ENCODE peak calls at places on chromosomes 5 and 9, in four cellular contexts. X is AG10803, J is dorsolateral prefrontal cortex, O is right atrium auricular region. K is an unnamed sample.

GRCh38 chr9:34988218-34989055 is 1.1 kb upstream of the DNAJB5 start:
- DNase-seq in J (peak; percentile 58), X (no peak), O (no peak), K (no peak)

GRCh38 chr5:123125172-123125508 is 36.1 kb downstream of the PRDM6 start:
- DNase-seq in X (no peak), O (no peak), J (no peak), K (no peak)

GRCh38 chr5:178207917-178208280 is 3.6 kb downstream of the HNRNPAB start:
- DNase-seq in J (no peak), X (no peak), O (no peak), K (no peak)

GRCh38 chr5:142806769-142807377 is 36.7 kb downstream of the ARHGAP26 start:
- DNase-seq in X (no peak), O (no peak), J (no peak), K (no peak)

GRCh38 chr5:13643734-13644133 is 300.8 kb downstream of the DNAH5 start:
- DNase-seq in J (no peak), X (no peak), O (no peak), K (no peak)

GRCh38 chr9:98430535-98430934 is 175.1 kb upstream of the TBC1D2 start:
- DNase-seq in J (no peak), X (peak; percentile 35), O (no peak), K (no peak)

GRCh38 chr9:134959126-134959970 is 41.6 kb upstream of the FCN1 start:
- DNase-seq in O (no peak), X (no peak), J (no peak), K (no peak)

GRCh38 chr9:113221800-113222481 is 597 bp downstream of the SLC31A1 start:
- DNase-seq in J (no peak), O (no peak), X (no peak), K (no peak)

GRCh38 chr9:15576350-15577050 is 23.7 kb downstream of the CCDC171 start:
- DNase-seq in O (no peak), X (no peak), J (no peak), K (no peak)

GRCh38 chr5:135553688-135554462 is 18.1 kb upstream of the NEUROG1 start:
- DNase-seq in J (no peak), O (no peak), X (peak; percentile 21), K (no peak)
- TF ChIP-seq CTCF in J (peak; percentile 25), O (peak; percentile 26), X (peak; percentile 49), K (no peak)

DNA sequence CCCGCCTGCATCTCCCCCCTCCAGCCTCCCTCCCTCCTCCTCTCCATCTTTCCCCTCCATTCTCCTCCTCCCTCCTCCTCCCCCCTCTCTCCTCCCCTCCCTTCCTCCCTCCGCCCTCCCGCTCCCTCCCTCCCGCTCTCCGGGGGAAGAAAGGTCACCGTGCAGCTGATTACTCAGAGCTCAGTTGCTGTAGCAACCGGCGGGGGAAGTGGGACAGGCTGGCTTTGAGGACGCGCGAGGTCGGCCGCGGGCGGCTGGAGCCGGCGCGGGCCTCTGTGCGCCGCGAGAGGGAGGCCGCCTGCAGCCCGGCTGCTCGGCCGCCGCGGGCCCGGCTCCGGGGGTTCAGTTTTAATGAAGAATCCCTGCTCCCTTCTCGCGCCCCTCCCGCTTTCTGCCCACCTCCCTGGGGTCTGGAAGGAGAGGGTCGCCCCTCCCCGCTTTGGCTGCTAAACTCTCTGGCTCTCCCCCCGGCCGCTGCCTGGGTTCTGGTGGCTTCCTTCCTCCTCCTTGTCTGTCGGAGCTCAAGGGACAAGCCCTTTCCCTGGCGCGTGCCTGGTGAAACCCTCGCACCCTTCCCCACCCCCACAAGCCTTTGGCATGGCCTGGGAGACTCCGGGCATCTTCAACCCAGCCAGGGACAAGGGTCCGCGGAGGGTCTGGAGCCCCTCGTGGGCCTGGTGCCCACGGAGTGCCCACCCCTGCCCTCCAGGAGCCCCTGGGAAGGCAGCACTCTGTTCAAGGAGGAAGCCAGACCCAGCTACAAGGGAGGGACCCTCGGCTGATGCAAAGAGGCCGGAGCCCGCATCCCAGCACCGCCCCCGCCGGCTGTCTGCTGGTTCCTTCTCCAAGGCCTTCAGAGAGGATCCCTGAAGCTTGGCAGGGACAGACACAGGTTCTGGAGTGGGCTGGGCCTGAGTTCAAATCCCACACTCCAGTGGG is 160.3 kb downstream of the C9orf50 start:
- DNase-seq in J (peak; percentile 94), X (peak; percentile 99), O (peak; percentile 96), K (peak; percentile 85)
- TF ChIP-seq CTCF in J (peak; percentile 22), X (no peak), O (peak; percentile 10), K (no peak)

GRCh38 chr9:36336511-36336910 is 63.6 kb downstream of the RNF38 start:
- DNase-seq in O (no peak), J (no peak), X (no peak), K (no peak)
- TF ChIP-seq CTCF in O (no peak), J (no peak), X (no peak), K (no peak)

GRCh38 chr5:100790170-100790665 is 112.9 kb downstream of the ST8SIA4 start:
- DNase-seq in O (no peak), X (no peak), J (no peak), K (no peak)
- TF ChIP-seq CTCF in O (peak; percentile 25), X (no peak), J (no peak), K (no peak)

GRCh38 chr5:81207009-81207408 is 26.1 kb upstream of the CKMT2 start:
- DNase-seq in O (no peak), X (peak; percentile 13), J (no peak), K (no peak)
- TF ChIP-seq CTCF in O (no peak), X (peak; percentile 29), J (no peak), K (no peak)

GRCh38 chr9:69971643-69972449 is 71.8 kb upstream of the MAMDC2 start:
- DNase-seq in X (peak; percentile 68), J (peak; percentile 75), O (peak; percentile 84), K (peak; percentile 30)
- TF ChIP-seq CTCF in X (peak; percentile 97), J (peak; percentile 85), O (peak; percentile 90), K (peak; percentile 46)

DNA sequence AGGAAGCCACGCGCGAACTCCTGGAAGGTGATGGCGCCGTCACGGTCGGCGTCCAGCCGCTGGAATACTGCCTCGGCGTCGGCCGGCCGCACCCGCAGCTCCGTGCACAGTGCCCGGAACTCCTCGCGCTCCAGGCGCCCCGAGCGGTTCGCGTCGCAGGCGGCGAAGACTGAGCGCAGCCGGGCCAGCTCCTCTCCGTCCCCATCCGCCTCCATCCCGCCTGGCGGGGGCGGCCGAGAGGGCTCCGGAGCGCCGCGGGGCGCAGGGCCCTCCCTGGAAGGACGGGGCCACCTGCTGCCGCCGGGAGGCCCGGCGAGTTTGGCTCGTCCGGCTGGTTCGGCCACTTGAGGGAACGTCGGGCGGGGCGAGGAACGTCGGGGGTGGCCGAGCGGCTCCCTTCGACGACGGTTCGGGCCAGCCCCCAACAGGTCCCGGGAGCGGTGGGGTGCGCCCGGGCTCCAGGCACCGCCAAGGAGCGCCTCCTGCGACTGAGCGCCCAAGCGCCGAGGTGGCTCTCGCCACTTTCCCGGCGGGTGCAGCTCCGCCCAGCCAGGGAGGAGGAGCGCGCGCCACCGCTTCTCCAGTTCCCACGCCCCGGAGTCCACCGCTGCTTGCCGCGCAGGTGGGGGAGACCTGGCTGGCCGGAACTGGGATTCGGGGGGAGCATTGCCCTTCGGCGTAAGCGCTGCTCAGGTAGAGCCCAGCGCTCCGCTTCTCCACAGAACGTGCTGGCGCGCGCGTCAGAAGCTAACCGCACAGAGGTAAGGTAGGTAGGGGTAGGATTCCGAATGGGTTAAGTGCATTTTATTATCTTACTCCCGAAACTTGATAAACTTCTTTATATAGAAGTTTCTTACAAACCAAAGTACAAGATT is at the start of gene RASEF:
- DNase-seq in X (no peak), O (no peak), J (no peak), K (no peak)
- TF ChIP-seq CTCF in X (no peak), O (no peak), J (no peak), K (no peak)

GRCh38 chr5:138536665-138537315 is 6.2 kb downstream of the ETF1 start:
- DNase-seq in J (no peak), X (no peak), O (no peak), K (no peak)
- TF ChIP-seq CTCF in J (peak; percentile 26), X (peak; percentile 42), O (no peak), K (peak; percentile 45)